ENCODE peak calls at places on chromosomes 12 and 14, in four cellular contexts. B, F, W and S are unnamed samples. For H3K4me1, the result is how much of the 10 kb centered on the place peaks cover.

GRCh38 chr12:89862511-89863331 is 154.1 kb upstream of the ATP2B1 start:
- DNase-seq in F (no peak), W (no peak), B (peak), S (peak)

GRCh38 chr14:56342419-56342901 is 224.2 kb downstream of the PELI2 start:
- DNase-seq in F (no peak), B (no peak), W (no peak), S (peak)

GRCh38 chr14:69752773-69753172 is 14.2 kb upstream of the SRSF5 start:
- DNase-seq in B (no peak), F (no peak), W (no peak), S (no peak)

GRCh38 chr14:87233266-87233665 is 759.7 kb downstream of the GALC start:
- DNase-seq in W (no peak), B (no peak), F (no peak), S (no peak)

GRCh38 chr12:57939291-57939690 is 2.1 kb upstream of the ATP23 start:
- DNase-seq in W (no peak), B (no peak), F (no peak), S (no peak)

GRCh38 chr12:55619352-55620138 is 17.1 kb upstream of the OR10P1 start:
- DNase-seq in W (peak), F (peak), B (peak), S (no peak)

GRCh38 chr12:6697584-6698351 is 2.8 kb downstream of the PIANP start:
- DNase-seq in B (peak), W (peak), F (no peak), S (no peak)

GRCh38 chr12:63821781-63822251 is 22.7 kb upstream of the SRGAP1 start:
- DNase-seq in B (peak), W (no peak), F (peak), S (no peak)

GRCh38 chr12:450438-450837 is 9.3 kb upstream of the B4GALNT3 start:
- DNase-seq in F (no peak), B (no peak), W (no peak), S (no peak)

GRCh38 chr12:66612053-66612775 is 66.7 kb downstream of the GRIP1 start:
- DNase-seq in W (no peak), B (no peak), F (no peak), S (no peak)

GRCh38 chr12:99005601-99006000 is 360.5 kb downstream of the APAF1 start:
- DNase-seq in B (no peak), F (no peak), W (no peak), S (no peak)

GRCh38 chr12:76029982-76030377 is 1.6 kb downstream of the PHLDA1 start:
- DNase-seq in W (peak), F (no peak), B (peak), S (no peak)

GRCh38 chr12:126747530-126748149 is 1519.3 kb upstream of the TMEM132C start:
- DNase-seq in F (no peak), W (peak), B (peak), S (peak)

GRCh38 chr12:124668602-124669001 is 101.2 kb upstream of the NCOR2 start:
- DNase-seq in B (no peak), W (no peak), F (no peak), S (no peak)

GRCh38 chr12:46523863-46524770 is 151.5 kb upstream of the SLC38A2 start:
- DNase-seq in B (no peak), F (peak), W (peak), S (no peak)

GRCh38 chr12:108515916-108516315 is 839 bp downstream of the FICD start:
- DNase-seq in F (no peak), W (peak), B (no peak), S (no peak)

GRCh38 chr12:124829008-124829707 is 34.5 kb downstream of the SCARB1 start:
- DNase-seq in W (peak), F (no peak), B (no peak), S (no peak)

GRCh38 chr14:54002653-54003052 is 46.0 kb upstream of the BMP4 start:
- DNase-seq in B (no peak), W (no peak), F (no peak), S (no peak)

GRCh38 chr12:105852958-105853357 is 285.8 kb downstream of the NUAK1 start:
- DNase-seq in W (no peak), F (peak), B (peak), S (no peak)

GRCh38 chr12:56687225-56688128 is 607 bp downstream of the PTGES3 start:
- DNase-seq in B (peak), W (peak), F (peak), S (peak)

GRCh38 chr12:40203060-40203430 is 21.8 kb upstream of the LRRK2 start:
- DNase-seq in F (no peak), W (no peak), B (no peak), S (no peak)

GRCh38 chr12:76432733-76433132 is 84.5 kb upstream of the BBS10 start:
- DNase-seq in F (no peak), B (no peak), W (no peak), S (no peak)

GRCh38 chr12:48903982-48904411 is 21.3 kb downstream of the FKBP11 start:
- DNase-seq in W (peak), F (peak), B (peak), S (peak)

GRCh38 chr14:93044116-93044515 is 71.6 kb downstream of the ITPK1 start:
- DNase-seq in B (no peak), W (peak), F (no peak), S (no peak)

GRCh38 chr12:71164166-71164876 is 6.5 kb upstream of the TSPAN8 start:
- DNase-seq in B (no peak), F (no peak), W (no peak), S (no peak)

GRCh38 chr12:114834621-114835020 is 150.6 kb upstream of the TBX3 start:
- DNase-seq in B (no peak), F (no peak), W (no peak), S (no peak)

GRCh38 chr14:82621881-82622450 is 1088.3 kb upstream of the SEL1L start:
- DNase-seq in B (no peak), W (no peak), F (no peak), S (no peak)

GRCh38 chr12:45918818-45919217 is 71.6 kb downstream of the SCAF11 start:
- DNase-seq in W (no peak), F (no peak), B (no peak), S (no peak)

GRCh38 chr14:88016768-88017167 is 11.8 kb downstream of the GPR65 start:
- DNase-seq in B (no peak), F (no peak), W (no peak), S (no peak)

GRCh38 chr12:79448816-79449215 is 241.9 kb downstream of the PAWR start:
- DNase-seq in W (no peak), F (no peak), B (no peak), S (no peak)

GRCh38 chr12:49428652-49429549 is 61.6 kb downstream of the SPATS2 start:
- DNase-seq in B (no peak), F (peak), W (peak), S (no peak)

GRCh38 chr12:42284876-42285275 is 41.0 kb downstream of the ZCRB1 start:
- DNase-seq in W (no peak), F (no peak), B (no peak), S (no peak)

GRCh38 chr14:93133476-93133875 is 17.8 kb upstream of the ITPK1 start:
- DNase-seq in B (no peak), W (no peak), F (peak), S (no peak)

GRCh38 chr14:97709552-97709951 is 912.4 kb downstream of the VRK1 start:
- DNase-seq in W (no peak), B (no peak), F (no peak), S (no peak)

GRCh38 chr12:56193025-56193578 is 3.8 kb upstream of the SMARCC2 start:
- DNase-seq in W (peak), F (peak), B (peak), S (peak)

GRCh38 chr12:53493610-53494391 is 5.5 kb downstream of the MAP3K12 start:
- DNase-seq in W (no peak), B (no peak), F (peak), S (no peak)

GRCh38 chr12:93378373-93379310 is 917 bp downstream of the NUDT4 start:
- DNase-seq in B (peak), W (peak), F (peak), S (peak)
- H3K4me1 ChIP-seq in B (under half), W (under half), F (under half), S (under half)

GRCh38 chr12:47754126-47754525 is 4.6 kb downstream of the RAPGEF3 start:
- DNase-seq in W (no peak), B (no peak), F (no peak), S (no peak)
- H3K27ac ChIP-seq in W (no peak), B (peak), F (peak), S (peak)

GRCh38 chr12:117090816-117091711 is 8.2 kb downstream of the TESC start:
- DNase-seq in F (no peak), W (no peak), B (no peak), S (no peak)
- TF ChIP-seq POLR2A in F (no peak), W (no peak), B (no peak), S (no peak)

DNA sequence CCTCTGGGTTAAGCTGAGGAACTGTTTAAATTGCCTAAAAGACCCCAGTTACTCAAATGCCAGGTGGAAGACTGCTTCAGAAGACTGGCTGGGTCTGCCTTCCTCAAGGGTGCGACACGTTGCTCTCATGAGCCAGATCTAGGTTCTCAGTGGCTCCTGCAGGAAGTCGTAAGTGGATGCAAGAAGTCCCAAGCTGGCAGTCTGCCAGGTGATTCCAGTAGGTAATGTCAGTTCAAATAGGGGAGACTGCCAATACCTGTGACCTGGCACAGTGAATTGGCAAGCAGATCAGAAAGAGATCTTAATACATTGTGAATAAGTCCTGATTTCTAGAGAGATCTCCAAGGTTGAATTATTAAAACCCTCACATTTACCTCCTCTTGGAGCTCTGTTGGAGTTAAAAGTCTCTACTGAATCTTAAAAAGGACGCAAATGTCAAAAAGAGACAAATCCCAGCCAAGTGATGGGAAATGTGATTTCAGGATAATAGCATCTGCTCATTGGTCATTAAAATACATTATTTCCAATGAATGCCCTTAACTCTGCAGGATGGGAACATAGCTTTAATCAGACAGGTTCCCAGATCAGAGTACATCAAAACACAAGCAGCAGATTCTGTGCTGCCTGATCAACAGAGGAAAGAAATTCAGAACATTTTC is 98.8 kb upstream of the FRMD6 start:
- DNase-seq in F (peak), B (no peak), W (peak), S (no peak)
- H3K4me1 ChIP-seq in F (under half), B (under half), W (under half), S (under half)